ENCODE peak calls at places on chromosome 22, in four cellular contexts. One of them, this sample, is unnamed.

GRCh38 chr22:44254811-44255210 is 57.9 kb downstream of the SHISAL1 start:
- DNase-seq in adipocyte: no peak
- DNase-seq in GM12878: no peak
- DNase-seq in Peyer's patch: no peak
- DNase-seq in this sample: no peak

GRCh38 chr22:49827307-49827852 is 293 bp downstream of the BRD1 start:
- DNase-seq in adipocyte: peak; percentile 70
- DNase-seq in GM12878: no peak
- DNase-seq in Peyer's patch: no peak
- DNase-seq in this sample: peak; percentile 54

GRCh38 chr22:45631839-45632238 is 39.8 kb upstream of the ATXN10 start:
- DNase-seq in adipocyte: no peak
- DNase-seq in GM12878: no peak
- DNase-seq in Peyer's patch: no peak
- DNase-seq in this sample: no peak

GRCh38 chr22:47914481-47915097 is 1152.1 kb downstream of the TBC1D22A start:
- DNase-seq in adipocyte: no peak
- DNase-seq in GM12878: no peak
- DNase-seq in Peyer's patch: no peak
- DNase-seq in this sample: no peak

GRCh38 chr22:42974223-42974622 is 40.7 kb downstream of the PACSIN2 start:
- DNase-seq in adipocyte: no peak
- DNase-seq in GM12878: no peak
- DNase-seq in Peyer's patch: no peak
- DNase-seq in this sample: no peak

GRCh38 chr22:47143249-47143938 is 380.9 kb downstream of the TBC1D22A start:
- DNase-seq in adipocyte: no peak
- DNase-seq in GM12878: no peak
- DNase-seq in Peyer's patch: no peak
- DNase-seq in this sample: no peak

GRCh38 chr22:17232406-17232805 is 13.2 kb upstream of the ADA2 start:
- DNase-seq in adipocyte: no peak
- DNase-seq in GM12878: no peak
- DNase-seq in Peyer's patch: no peak
- DNase-seq in this sample: no peak

GRCh38 chr22:17710023-17710422 is 64.2 kb downstream of the BID start:
- DNase-seq in adipocyte: no peak
- DNase-seq in GM12878: no peak
- DNase-seq in Peyer's patch: no peak
- DNase-seq in this sample: no peak

GRCh38 chr22:46551996-46552395 is 14.6 kb upstream of the CELSR1 start:
- DNase-seq in adipocyte: no peak
- DNase-seq in GM12878: no peak
- DNase-seq in Peyer's patch: no peak
- DNase-seq in this sample: no peak

GRCh38 chr22:31278643-31279326 is 13.5 kb downstream of the PIK3IP1 start:
- DNase-seq in adipocyte: no peak
- DNase-seq in GM12878: no peak
- DNase-seq in Peyer's patch: peak; percentile 74
- DNase-seq in this sample: no peak

GRCh38 chr22:38966379-38966700 is 8.9 kb downstream of the APOBEC3A start:
- DNase-seq in adipocyte: no peak
- DNase-seq in GM12878: no peak
- DNase-seq in Peyer's patch: no peak
- DNase-seq in this sample: peak; percentile 15

GRCh38 chr22:32237021-32237420 is 18.1 kb downstream of the SLC5A4 start:
- DNase-seq in adipocyte: no peak
- DNase-seq in GM12878: no peak
- DNase-seq in Peyer's patch: no peak
- DNase-seq in this sample: no peak

GRCh38 chr22:23762866-23763578 is at the start of gene C22orf15:
- DNase-seq in adipocyte: no peak
- DNase-seq in GM12878: no peak
- DNase-seq in Peyer's patch: no peak
- DNase-seq in this sample: peak; percentile 66

GRCh38 chr22:41857160-41857859 is 24.4 kb downstream of the SREBF2 start:
- DNase-seq in adipocyte: peak; percentile 74
- DNase-seq in GM12878: peak; percentile 46
- DNase-seq in Peyer's patch: peak; percentile 79
- DNase-seq in this sample: peak; percentile 76

GRCh38 chr22:23401910-23402274 is 178.2 kb downstream of the IGLL1 start:
- DNase-seq in adipocyte: no peak
- DNase-seq in GM12878: no peak
- DNase-seq in Peyer's patch: peak; percentile 46
- DNase-seq in this sample: no peak

GRCh38 chr22:43893266-43893665 is 1.5 kb upstream of the PNPLA5 start:
- DNase-seq in adipocyte: no peak
- DNase-seq in GM12878: no peak
- DNase-seq in Peyer's patch: no peak
- DNase-seq in this sample: no peak

GRCh38 chr22:26318975-26319374 is 110.1 kb upstream of the ASPHD2 start:
- DNase-seq in adipocyte: peak; percentile 19
- DNase-seq in GM12878: no peak
- DNase-seq in Peyer's patch: no peak
- DNase-seq in this sample: no peak
- H3K27me3 ChIP-seq in adipocyte: peaks cover 16% of the 10 kb centered on the region
- H3K27me3 ChIP-seq in GM12878: no peaks in the 10 kb centered on the region
- H3K27me3 ChIP-seq in Peyer's patch: no peaks in the 10 kb centered on the region
- H3K27me3 ChIP-seq in this sample: no peaks in the 10 kb centered on the region

DNA sequence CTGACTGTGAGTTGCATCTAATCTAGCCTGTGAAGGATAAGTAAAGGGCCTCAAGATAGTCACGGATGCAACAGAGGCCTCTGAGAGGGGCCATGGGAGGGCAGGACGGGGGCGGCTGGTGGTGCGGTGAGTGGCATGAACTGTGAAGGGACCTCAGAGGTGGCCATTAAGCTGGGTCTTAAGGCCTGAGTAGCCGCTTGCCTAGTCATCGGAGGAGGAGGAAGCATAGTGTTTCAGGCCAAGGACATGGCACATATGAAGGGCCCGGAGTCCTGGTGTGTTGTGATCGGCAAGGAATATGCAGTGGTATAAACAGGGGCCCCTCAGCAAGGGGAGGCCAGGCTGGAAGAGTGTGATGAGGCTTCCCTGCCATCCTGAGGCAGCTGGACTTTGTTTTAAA is 51.8 kb downstream of the TRIOBP start:
- DNase-seq in adipocyte: no peak
- DNase-seq in GM12878: no peak
- DNase-seq in Peyer's patch: no peak
- DNase-seq in this sample: no peak
- H3K4me3 ChIP-seq in adipocyte: no peak overlapping the region
- H3K4me3 ChIP-seq in GM12878: no peak overlapping the region
- H3K4me3 ChIP-seq in Peyer's patch: no peak overlapping the region
- H3K4me3 ChIP-seq in this sample: no peak overlapping the region

GRCh38 chr22:19730141-19730661 is 6.9 kb downstream of the GP1BB start:
- DNase-seq in adipocyte: no peak
- DNase-seq in GM12878: no peak
- DNase-seq in Peyer's patch: no peak
- DNase-seq in this sample: no peak

GRCh38 chr22:19731361-19731725 is 8.0 kb downstream of the GP1BB start:
- DNase-seq in adipocyte: no peak
- DNase-seq in GM12878: no peak
- DNase-seq in Peyer's patch: no peak
- DNase-seq in this sample: no peak

GRCh38 chr22:19730662-19731360 is 7.5 kb downstream of the GP1BB start:
- DNase-seq in adipocyte: peak; percentile 91
- DNase-seq in GM12878: no peak
- DNase-seq in Peyer's patch: peak; percentile 89
- DNase-seq in this sample: peak; percentile 91

GRCh38 chr22:19732403-19733113 is 9.2 kb downstream of the GP1BB start:
- DNase-seq in adipocyte: no peak
- DNase-seq in GM12878: no peak
- DNase-seq in Peyer's patch: no peak
- DNase-seq in this sample: no peak

GRCh38 chr22:19731736-19732135 is 8.4 kb downstream of the GP1BB start:
- DNase-seq in adipocyte: no peak
- DNase-seq in GM12878: no peak
- DNase-seq in Peyer's patch: no peak
- DNase-seq in this sample: no peak
- H3K27me3 ChIP-seq in adipocyte: peaks cover 13% of the 10 kb centered on the region
- H3K27me3 ChIP-seq in GM12878: no peaks in the 10 kb centered on the region
- H3K27me3 ChIP-seq in Peyer's patch: no peaks in the 10 kb centered on the region
- H3K27me3 ChIP-seq in this sample: peaks cover 36% of the 10 kb centered on the region

GRCh38 chr22:30247561-30247960 is 1.0 kb upstream of the LIF start:
- DNase-seq in adipocyte: no peak
- DNase-seq in GM12878: no peak
- DNase-seq in Peyer's patch: no peak
- DNase-seq in this sample: no peak
- H3K4me3 ChIP-seq in adipocyte: no peak overlapping the region
- H3K4me3 ChIP-seq in GM12878: no peak overlapping the region
- H3K4me3 ChIP-seq in Peyer's patch: no peak overlapping the region
- H3K4me3 ChIP-seq in this sample: no peak overlapping the region

GRCh38 chr22:39991164-39991860 is 3.4 kb upstream of the FAM83F start:
- DNase-seq in adipocyte: no peak
- DNase-seq in GM12878: no peak
- DNase-seq in Peyer's patch: no peak
- DNase-seq in this sample: no peak

GRCh38 chr22:39990688-39991087 is 4.1 kb upstream of the FAM83F start:
- DNase-seq in adipocyte: no peak
- DNase-seq in GM12878: no peak
- DNase-seq in Peyer's patch: no peak
- DNase-seq in this sample: no peak

GRCh38 chr22:39994046-39994565 is 648 bp upstream of the FAM83F start:
- DNase-seq in adipocyte: no peak
- DNase-seq in GM12878: no peak
- DNase-seq in Peyer's patch: no peak
- DNase-seq in this sample: no peak

GRCh38 chr22:39994566-39995345 is at the start of gene FAM83F:
- DNase-seq in adipocyte: no peak
- DNase-seq in GM12878: no peak
- DNase-seq in Peyer's patch: peak; percentile 74
- DNase-seq in this sample: peak; percentile 34

GRCh38 chr22:39992088-39992826 is 2.5 kb upstream of the FAM83F start:
- DNase-seq in adipocyte: no peak
- DNase-seq in GM12878: no peak
- DNase-seq in Peyer's patch: no peak
- DNase-seq in this sample: no peak
- H3K27me3 ChIP-seq in adipocyte: peaks cover 49% of the 10 kb centered on the region
- H3K27me3 ChIP-seq in GM12878: peaks cover 6% of the 10 kb centered on the region
- H3K27me3 ChIP-seq in Peyer's patch: no peaks in the 10 kb centered on the region
- H3K27me3 ChIP-seq in this sample: peaks cover 56% of the 10 kb centered on the region

DNA sequence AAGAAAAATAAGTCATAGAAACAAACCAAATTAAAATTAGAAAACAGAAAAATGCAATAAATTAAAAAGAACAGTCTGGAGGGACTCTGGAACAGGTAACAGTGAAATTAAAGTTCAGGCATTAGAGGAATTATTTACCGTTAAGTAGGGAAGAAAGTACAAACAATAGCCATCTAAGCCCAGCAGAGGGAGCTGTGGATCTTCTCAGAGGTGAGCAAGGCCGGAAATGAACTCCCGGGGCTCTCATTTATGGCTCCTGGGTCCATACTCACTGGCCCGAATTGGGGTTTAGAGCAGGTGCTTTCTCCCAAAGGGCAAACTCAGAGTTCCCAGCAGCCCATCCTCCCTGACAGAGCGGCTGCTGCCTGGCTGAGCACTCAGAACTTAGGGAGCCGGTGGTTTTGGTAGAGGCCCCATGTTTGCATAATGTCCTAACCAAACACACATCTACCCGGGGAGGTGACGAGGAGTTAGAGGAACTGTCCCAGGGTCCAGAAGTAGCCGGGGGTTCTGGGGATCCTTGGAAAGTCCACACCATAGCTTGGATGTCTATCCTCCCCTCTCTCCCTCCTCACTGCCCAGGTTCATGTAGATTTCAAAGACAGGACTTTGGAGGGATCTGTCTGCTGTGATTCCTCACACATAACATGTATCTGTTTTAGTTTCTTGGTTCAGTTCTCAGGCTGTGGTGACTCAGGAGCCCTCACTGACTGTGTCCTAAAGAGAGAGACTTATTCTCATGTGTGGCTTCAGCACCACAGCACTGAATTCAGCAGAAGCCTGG is 87.7 kb upstream of the VPREB1 start:
- DNase-seq in adipocyte: peak; percentile 78
- DNase-seq in GM12878: peak; percentile 59
- DNase-seq in Peyer's patch: peak; percentile 89
- DNase-seq in this sample: peak; percentile 60
- H3K4me3 ChIP-seq in adipocyte: no peak overlapping the region
- H3K4me3 ChIP-seq in GM12878: no peak overlapping the region
- H3K4me3 ChIP-seq in Peyer's patch: no peak overlapping the region
- H3K4me3 ChIP-seq in this sample: no peak overlapping the region

DNA sequence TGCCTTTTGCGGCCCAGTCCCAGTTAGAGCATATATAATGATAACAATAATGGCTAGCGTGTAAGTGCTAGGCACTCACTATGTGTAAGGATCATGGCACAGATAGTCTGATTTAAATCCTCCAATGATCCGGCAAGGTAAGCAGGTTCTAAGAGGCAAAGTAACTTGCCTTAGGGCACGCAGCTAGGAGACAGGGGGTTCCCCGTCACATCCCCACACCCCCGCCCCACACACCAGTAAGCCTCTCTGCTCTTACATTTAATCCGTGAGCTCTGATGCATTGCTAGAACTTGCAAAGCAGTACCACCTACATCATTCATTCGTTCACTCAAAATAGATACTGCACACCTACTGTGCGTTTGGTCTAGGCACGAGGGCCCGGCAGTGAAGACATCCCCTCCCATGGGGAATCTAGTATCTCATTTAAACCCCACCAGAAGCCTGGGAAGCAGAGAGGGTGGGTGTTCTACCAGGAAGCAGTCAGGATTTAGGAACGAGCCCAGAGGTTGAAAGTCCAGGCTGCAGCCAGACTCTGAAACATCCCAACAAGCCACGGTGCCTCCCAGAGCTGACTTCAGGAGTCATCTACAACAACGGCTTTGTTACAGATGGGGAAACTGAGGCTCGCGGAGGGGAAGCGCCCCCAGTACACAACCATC is 20.6 kb downstream of the TMPRSS6 start:
- DNase-seq in adipocyte: no peak
- DNase-seq in GM12878: no peak
- DNase-seq in Peyer's patch: no peak
- DNase-seq in this sample: no peak
- H3K27me3 ChIP-seq in adipocyte: peaks cover 36% of the 10 kb centered on the region
- H3K27me3 ChIP-seq in GM12878: no peaks in the 10 kb centered on the region
- H3K27me3 ChIP-seq in Peyer's patch: no peaks in the 10 kb centered on the region
- H3K27me3 ChIP-seq in this sample: no peaks in the 10 kb centered on the region

This sample was measured in cardiac muscle cell.